ENCODE peak calls at places on chromosomes 11 and 22, in six cellular contexts. Q is body of pancreas; C is right lobe of liver; U is CD8-positive, alpha-beta memory T cell; L is Caco-2; D is astrocyte. F is an unnamed sample. For H3K4me1, the result is how much of the 10 kb centered on the place peaks cover.

GRCh38 chr11:134854391-134854991 is 442.4 kb upstream of the B3GAT1 start:
- DNase-seq in D (no peak), U (no peak), L (peak), C (no peak), Q (no peak), F (no peak)

GRCh38 chr11:82663535-82663934 is 70.1 kb downstream of the FAM181B start:
- DNase-seq in D (no peak), U (no peak), Q (no peak), C (no peak), L (no peak), F (no peak)

GRCh38 chr11:10650166-10650565 is 43.4 kb downstream of the IRAG1 start:
- DNase-seq in L (no peak), C (no peak), D (no peak), U (no peak), Q (no peak), F (no peak)

GRCh38 chr11:114563077-114563476 is 3.4 kb upstream of the NXPE1 start:
- DNase-seq in D (peak), Q (no peak), U (no peak), L (no peak), C (no peak), F (no peak)

GRCh38 chr11:9675691-9676090 is 11.8 kb downstream of the SWAP70 start:
- DNase-seq in D (no peak), C (no peak), Q (no peak), U (no peak), L (no peak), F (peak)

GRCh38 chr11:19727246-19727645 is 14.6 kb downstream of the NAV2 start:
- DNase-seq in L (no peak), C (no peak), U (no peak), D (peak), Q (no peak), F (no peak)

GRCh38 chr22:23263651-23264555 is 83.6 kb downstream of the BCR start:
- DNase-seq in U (peak), L (no peak), Q (no peak), D (no peak), C (no peak), F (no peak)

GRCh38 chr11:129115652-129116585 is 76.2 kb downstream of the ARHGAP32 start:
- DNase-seq in L (peak), C (no peak), U (no peak), D (peak), Q (no peak), F (no peak)

GRCh38 chr22:22870577-22871398 is 16.8 kb upstream of the IGLL5 start:
- DNase-seq in L (no peak), Q (no peak), D (no peak), C (no peak), U (no peak), F (no peak)

GRCh38 chr11:69391192-69392103 is 90.0 kb upstream of the LINC01488 start:
- DNase-seq in L (no peak), U (no peak), Q (no peak), D (no peak), C (no peak), F (no peak)

GRCh38 chr11:8022876-8023275 is 35.7 kb downstream of the EIF3F start:
- DNase-seq in C (no peak), D (no peak), Q (no peak), U (no peak), L (no peak), F (no peak)

GRCh38 chr22:23790819-23791736 is 4.3 kb downstream of the SMARCB1 start:
- DNase-seq in U (no peak), Q (no peak), L (no peak), D (peak), C (no peak), F (no peak)

GRCh38 chr11:119772581-119772980 is 43.6 kb upstream of the NECTIN1 start:
- DNase-seq in D (no peak), U (no peak), C (no peak), Q (no peak), L (no peak), F (no peak)

GRCh38 chr11:122707111-122707510 is 51.6 kb downstream of the UBASH3B start:
- DNase-seq in U (no peak), C (no peak), L (no peak), Q (no peak), D (no peak), F (no peak)

GRCh38 chr11:11450744-11451362 is 97.8 kb upstream of the CSNK2A3 start:
- DNase-seq in C (no peak), Q (no peak), U (no peak), L (peak), D (peak), F (no peak)

GRCh38 chr11:112166561-112166960 is 611 bp upstream of the TEX12 start:
- DNase-seq in C (no peak), D (peak), Q (no peak), U (no peak), L (peak), F (no peak)

GRCh38 chr11:126140932-126141291 is 70.5 kb downstream of the RPUSD4 start:
- DNase-seq in L (no peak), C (peak), Q (peak), U (no peak), D (peak), F (no peak)

GRCh38 chr11:46414466-46414796 is 22.9 kb upstream of the CHRM4 start:
- DNase-seq in L (no peak), C (no peak), D (no peak), U (no peak), Q (no peak), F (no peak)

GRCh38 chr22:23117275-23117674 is 24.5 kb downstream of the RSPH14 start:
- DNase-seq in Q (no peak), U (no peak), D (no peak), L (no peak), C (no peak), F (no peak)

GRCh38 chr11:120343429-120343828 is 7.2 kb downstream of the ARHGEF12 start:
- DNase-seq in C (no peak), U (no peak), D (no peak), Q (no peak), L (no peak), F (no peak)

GRCh38 chr22:31150615-31151014 is 9.4 kb upstream of the RNF185 start:
- DNase-seq in D (no peak), Q (no peak), L (peak), U (no peak), C (no peak), F (no peak)

GRCh38 chr11:92340839-92341238 is 116.2 kb downstream of the FAT3 start:
- DNase-seq in D (no peak), Q (peak), L (peak), C (peak), U (no peak), F (peak)

GRCh38 chr22:24190159-24190540 is 8.9 kb downstream of the SUSD2 start:
- DNase-seq in C (peak), U (no peak), Q (peak), L (no peak), D (no peak), F (no peak)

GRCh38 chr11:128903248-128904041 is 12.3 kb downstream of the KCNJ5 start:
- DNase-seq in U (no peak), D (peak), C (peak), Q (peak), L (no peak), F (no peak)

GRCh38 chr11:68142028-68142412 is 20.8 kb upstream of the CHKA start:
- DNase-seq in U (no peak), L (no peak), Q (peak), D (no peak), C (no peak), F (no peak)

GRCh38 chr11:85863855-85864254 is 8.7 kb downstream of the CCDC83 start:
- DNase-seq in C (no peak), D (no peak), U (no peak), Q (no peak), L (peak), F (no peak)

GRCh38 chr22:43993072-43993760 is 30.9 kb upstream of the PARVB start:
- DNase-seq in U (peak), D (peak), L (peak), Q (peak), C (peak), F (peak)

GRCh38 chr11:5004429-5005274 is 10.0 kb downstream of the OR51L1 start:
- DNase-seq in Q (peak), L (peak), U (no peak), D (peak), C (peak), F (no peak)

GRCh38 chr11:106160494-106160893 is 83.0 kb downstream of the AASDHPPT start:
- DNase-seq in L (no peak), C (no peak), U (no peak), Q (no peak), D (no peak), F (no peak)

GRCh38 chr11:43984519-43985385 is 42.3 kb downstream of the C11orf96 start:
- DNase-seq in Q (peak), U (no peak), L (peak), C (peak), D (no peak), F (no peak)

GRCh38 chr11:113552271-113552670 is 77.1 kb upstream of the DRD2 start:
- DNase-seq in D (no peak), Q (no peak), U (no peak), C (no peak), L (no peak), F (no peak)

GRCh38 chr22:47628477-47629272 is 866.2 kb downstream of the TBC1D22A start:
- DNase-seq in L (no peak), U (no peak), Q (no peak), C (no peak), D (no peak), F (no peak)

GRCh38 chr11:35321532-35322320 is 97.6 kb downstream of the SLC1A2 start:
- DNase-seq in D (peak), L (no peak), U (no peak), C (no peak), Q (peak), F (no peak)
- H3K4me1 ChIP-seq in D (under half), L (under half), U (under half), C (under half), Q (half or more), F (under half)

GRCh38 chr11:1449516-1450270 is 36.9 kb downstream of the MOB2 start:
- DNase-seq in U (no peak), Q (no peak), L (no peak), D (no peak), C (no peak), F (no peak)

GRCh38 chr11:1450344-1450875 is 36.2 kb downstream of the MOB2 start:
- DNase-seq in C (no peak), Q (no peak), U (no peak), D (no peak), L (no peak), F (no peak)

GRCh38 chr11:1452744-1453143 is 33.8 kb downstream of the MOB2 start:
- DNase-seq in Q (no peak), U (no peak), D (no peak), C (no peak), L (no peak), F (no peak)

GRCh38 chr11:1451781-1452470 is 34.7 kb downstream of the MOB2 start:
- DNase-seq in Q (no peak), C (no peak), U (no peak), L (no peak), D (no peak), F (no peak)

DNA sequence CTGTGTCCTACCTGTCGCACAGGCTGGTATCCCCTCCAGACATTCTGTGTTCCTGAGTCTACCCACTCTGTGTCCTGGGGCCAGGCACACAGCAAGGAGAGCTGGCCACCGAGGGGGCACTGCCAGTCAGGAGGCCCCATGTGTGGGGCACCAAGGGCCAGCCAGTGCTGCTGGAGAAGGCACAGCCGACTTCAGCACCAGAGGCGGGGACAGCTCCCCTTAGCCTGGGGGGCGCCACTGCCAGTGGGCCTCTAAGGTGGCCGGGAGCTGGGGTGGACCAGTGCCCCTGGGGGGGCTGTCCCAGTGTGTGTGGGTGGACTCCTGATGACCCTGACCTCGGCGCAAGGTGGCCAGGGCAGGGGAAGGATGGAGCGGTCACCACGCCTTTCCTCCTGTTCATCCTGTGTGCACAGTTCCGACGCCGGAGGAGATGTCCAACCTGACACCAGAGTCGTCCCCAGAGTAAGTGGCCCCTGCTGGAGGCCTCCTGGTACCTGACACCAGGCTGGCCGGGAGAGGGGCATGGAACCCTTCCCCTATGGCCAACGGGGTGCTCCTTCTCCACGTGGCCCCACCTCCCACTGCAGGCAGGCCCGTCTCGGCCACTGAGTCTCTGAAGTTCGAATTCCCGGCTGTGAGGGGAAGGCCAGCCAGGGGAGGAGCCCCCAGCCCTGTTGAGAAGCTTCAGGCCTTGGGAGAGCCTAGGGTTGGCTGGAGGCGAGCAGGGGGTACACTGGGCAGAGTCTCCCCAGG is 35.4 kb downstream of the MOB2 start:
- DNase-seq in L (no peak), C (no peak), U (no peak), Q (no peak), D (no peak), F (no peak)
- H3K4me1 ChIP-seq in L (under half), C (under half), U (under half), Q (under half), D (under half), F (under half)

DNA sequence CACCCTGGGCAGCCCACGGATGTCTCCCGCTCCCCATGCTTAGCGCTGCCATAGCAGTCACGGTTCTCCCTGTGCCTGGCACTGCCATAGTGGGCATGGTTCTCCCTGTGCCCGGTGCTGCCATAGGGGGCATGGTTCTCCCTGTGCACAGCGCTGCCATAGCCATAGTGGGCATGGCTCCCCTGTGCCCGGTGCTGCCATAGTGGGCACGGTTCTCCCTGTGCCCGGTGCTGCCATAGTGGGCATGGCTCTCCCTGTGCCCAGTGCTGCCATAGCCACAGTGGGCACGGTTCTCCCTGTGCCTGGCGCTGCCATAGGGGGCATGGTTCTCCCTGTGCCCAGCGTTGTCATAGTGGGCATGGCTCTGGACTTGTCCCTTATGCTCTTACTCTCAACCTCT is 19.9 kb upstream of the ARAP1 start:
- DNase-seq in L (no peak), U (no peak), Q (no peak), C (no peak), D (no peak), F (no peak)
- H3K4me1 ChIP-seq in L (under half), U (under half), Q (half or more), C (under half), D (under half), F (under half)

GRCh38 chr22:49667236-49667635 is 160.4 kb downstream of the BRD1 start:
- DNase-seq in C (no peak), D (no peak), L (no peak), Q (no peak), U (no peak), F (no peak)
- H3K4me1 ChIP-seq in C (under half), D (under half), L (under half), Q (under half), U (under half), F (under half)

GRCh38 chr11:76704171-76704948 is 33.8 kb upstream of the LRRC32 start:
- DNase-seq in C (no peak), L (no peak), U (no peak), Q (no peak), D (no peak), F (peak)

GRCh38 chr11:76709259-76709658 is 38.7 kb upstream of the LRRC32 start:
- DNase-seq in U (no peak), C (no peak), D (no peak), Q (no peak), L (no peak), F (no peak)

GRCh38 chr11:76707293-76707825 is 36.8 kb upstream of the LRRC32 start:
- DNase-seq in Q (no peak), D (no peak), C (no peak), U (no peak), L (no peak), F (no peak)

GRCh38 chr11:76705834-76706233 is 35.3 kb upstream of the LRRC32 start:
- DNase-seq in Q (no peak), D (no peak), L (no peak), C (no peak), U (no peak), F (no peak)

DNA sequence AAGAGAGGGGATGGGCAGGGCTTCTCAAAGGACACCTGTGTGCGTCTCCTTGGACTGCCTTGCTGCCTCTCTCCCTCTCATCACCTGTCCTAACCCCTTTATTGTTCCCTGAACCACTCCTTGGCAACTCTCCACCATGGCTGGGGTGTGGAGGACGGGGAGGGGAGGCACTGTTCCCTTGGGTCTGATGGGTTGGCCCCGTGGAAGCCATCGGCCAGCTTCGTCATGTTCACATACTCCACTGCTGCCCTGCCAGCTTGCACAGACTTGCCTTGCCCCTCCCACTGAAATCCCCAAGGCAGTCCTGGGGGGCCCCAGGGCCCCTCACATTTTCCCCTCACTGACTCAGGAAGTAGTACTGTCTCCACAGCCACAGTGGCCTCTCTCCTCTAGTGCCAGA is 36.1 kb upstream of the LRRC32 start:
- DNase-seq in C (no peak), D (no peak), Q (no peak), U (no peak), L (no peak), F (no peak)
- H3K4me1 ChIP-seq in C (under half), D (under half), Q (under half), U (under half), L (under half), F (under half)

DNA sequence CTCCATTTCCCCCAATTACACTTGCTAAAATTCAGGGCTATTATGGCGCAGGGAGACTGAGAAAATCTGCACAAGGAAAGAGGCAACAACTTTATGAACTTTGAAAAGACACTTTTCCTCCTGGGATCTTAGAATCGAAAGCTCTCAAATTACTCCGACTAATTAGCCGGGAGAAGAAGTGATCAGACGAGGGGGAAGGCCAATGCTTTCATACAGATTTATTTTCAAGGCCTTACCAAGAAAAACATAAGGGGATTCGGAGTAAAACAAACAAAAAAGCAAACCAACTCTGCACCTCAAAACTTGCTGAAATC is 1.6 kb downstream of the PAX6 start:
- DNase-seq in D (peak), C (no peak), L (no peak), Q (no peak), U (no peak), F (no peak)
- H3K4me1 ChIP-seq in D (under half), C (under half), L (under half), Q (half or more), U (under half), F (under half)

GRCh38 chr11:62108017-62108750 is 15.6 kb upstream of the INCENP start:
- DNase-seq in Q (peak), C (no peak), U (no peak), D (peak), L (peak), F (no peak)
- H3K4me1 ChIP-seq in Q (under half), C (under half), U (under half), D (under half), L (under half), F (under half)

GRCh38 chr22:17774206-17774927 is at the start of gene BID:
- DNase-seq in D (no peak), Q (peak), U (peak), C (peak), L (peak), F (no peak)
- H3K4me1 ChIP-seq in D (under half), Q (under half), U (half or more), C (under half), L (under half), F (under half)

DNA sequence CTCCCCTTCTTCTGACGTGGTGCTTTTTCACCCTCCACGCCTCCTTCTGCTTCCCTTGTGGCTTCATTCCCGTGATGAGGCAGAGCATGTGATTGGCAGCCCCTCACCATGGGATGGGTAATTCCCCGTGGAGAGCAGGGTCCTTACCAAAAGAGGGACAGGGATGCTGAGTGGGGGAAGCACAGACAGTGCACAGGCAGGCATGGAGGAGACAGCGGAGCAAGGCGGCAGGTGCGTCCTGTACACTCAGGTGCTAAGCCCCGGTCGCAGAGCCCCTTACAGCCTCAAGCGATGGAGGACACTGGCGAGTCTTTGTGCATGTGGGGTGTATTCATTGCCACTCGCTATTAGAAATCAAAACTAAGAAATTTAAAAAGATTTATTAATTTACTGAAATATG is 19.8 kb upstream of the GRAMD4 start:
- DNase-seq in Q (no peak), C (no peak), U (no peak), D (no peak), L (no peak), F (no peak)
- H3K4me1 ChIP-seq in Q (under half), C (under half), U (under half), D (under half), L (under half), F (under half)

GRCh38 chr22:38269466-38269865 is 3.3 kb downstream of the TMEM184B start:
- DNase-seq in Q (no peak), U (no peak), L (no peak), C (no peak), D (no peak), F (no peak)
- H3K4me1 ChIP-seq in Q (under half), U (half or more), L (under half), C (under half), D (under half), F (under half)

F was measured in iPS DF 6.9.